ENCODE peak calls at places on chromosomes 5 and 9, in six cellular contexts. Y, X, S, I, D and E are unnamed samples. For H3K36me3, the result is how much of the 10 kb centered on the place peaks cover.

GRCh38 chr5:32329395-32329834 is 16.7 kb upstream of the MTMR12 start:
- DNase-seq in Y (peak), X (peak), S (no peak), I (peak), D (no peak), E (peak)

GRCh38 chr5:173823721-173824567 is 64.2 kb upstream of the CPEB4 start:
- DNase-seq in Y (peak), X (peak), S (no peak), I (no peak), D (no peak), E (no peak)

GRCh38 chr5:150107909-150108447 is 21.6 kb upstream of the CSF1R start:
- DNase-seq in Y (peak), X (peak), S (no peak), I (no peak), D (no peak), E (no peak)

GRCh38 chr9:97993000-97993399 is 9.9 kb downstream of the ANP32B start:
- DNase-seq in Y (no peak), X (no peak), S (no peak), I (no peak), D (no peak), E (no peak)

GRCh38 chr9:105114956-105115728 is 129.3 kb upstream of the SLC44A1 start:
- DNase-seq in Y (peak), X (peak), S (no peak), I (peak), D (peak), E (no peak)

GRCh38 chr5:72110401-72111013 is 3.2 kb downstream of the MAP1B start:
- DNase-seq in Y (no peak), X (no peak), S (no peak), I (no peak), D (no peak), E (no peak)

GRCh38 chr9:16145196-16145950 is 592.5 kb downstream of the CCDC171 start:
- DNase-seq in Y (no peak), X (peak), S (no peak), I (no peak), D (no peak), E (no peak)

GRCh38 chr5:114346171-114346570 is 15.7 kb upstream of the KCNN2 start:
- DNase-seq in Y (no peak), X (no peak), S (no peak), I (no peak), D (no peak), E (no peak)

GRCh38 chr5:133928690-133929393 is 39.6 kb downstream of the C5orf15 start:
- DNase-seq in Y (no peak), X (no peak), S (no peak), I (no peak), D (peak), E (no peak)

GRCh38 chr5:128706269-128706668 is 168.2 kb upstream of the FBN2 start:
- DNase-seq in Y (no peak), X (no peak), S (no peak), I (no peak), D (no peak), E (no peak)

GRCh38 chr9:21690561-21690960 is 111.9 kb upstream of the MTAP start:
- DNase-seq in Y (no peak), X (peak), S (no peak), I (no peak), D (no peak), E (no peak)

GRCh38 chr5:99379187-99379586 is 450.4 kb upstream of the CHD1 start:
- DNase-seq in Y (no peak), X (no peak), S (no peak), I (no peak), D (no peak), E (no peak)

GRCh38 chr5:8135742-8136141 is 266.8 kb downstream of the MTRR start:
- DNase-seq in Y (no peak), X (no peak), S (no peak), I (no peak), D (no peak), E (no peak)

GRCh38 chr5:8138884-8139283 is 269.9 kb downstream of the MTRR start:
- DNase-seq in Y (no peak), X (no peak), S (no peak), I (no peak), D (no peak), E (no peak)

GRCh38 chr5:8136271-8136670 is 267.3 kb downstream of the MTRR start:
- DNase-seq in Y (no peak), X (no peak), S (no peak), I (no peak), D (no peak), E (no peak)

DNA sequence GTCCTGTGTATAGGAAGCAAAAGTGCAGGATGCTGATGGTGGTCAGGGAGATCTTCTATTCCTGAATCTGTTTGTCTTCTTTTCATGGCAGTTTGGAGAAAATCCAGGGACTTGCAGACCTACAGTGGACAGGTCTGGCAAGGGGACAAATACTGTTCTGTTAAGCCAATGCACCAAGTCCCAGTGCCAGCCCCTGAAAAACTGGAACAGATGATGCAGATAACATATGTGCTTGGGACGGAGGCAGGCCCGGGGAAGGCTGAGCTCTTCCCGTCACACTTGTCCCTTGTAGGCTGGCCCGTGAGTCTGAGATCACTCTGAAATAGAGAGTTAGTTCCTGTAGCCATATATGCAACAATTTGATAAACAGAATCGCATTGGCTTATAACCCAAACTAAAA is 265.7 kb downstream of the MTRR start:
- DNase-seq in Y (no peak), X (no peak), S (no peak), I (no peak), D (no peak), E (no peak)
- H3K36me3 ChIP-seq in Y (under half), X (under half), S (under half), I (under half), D (under half), E (under half)

DNA sequence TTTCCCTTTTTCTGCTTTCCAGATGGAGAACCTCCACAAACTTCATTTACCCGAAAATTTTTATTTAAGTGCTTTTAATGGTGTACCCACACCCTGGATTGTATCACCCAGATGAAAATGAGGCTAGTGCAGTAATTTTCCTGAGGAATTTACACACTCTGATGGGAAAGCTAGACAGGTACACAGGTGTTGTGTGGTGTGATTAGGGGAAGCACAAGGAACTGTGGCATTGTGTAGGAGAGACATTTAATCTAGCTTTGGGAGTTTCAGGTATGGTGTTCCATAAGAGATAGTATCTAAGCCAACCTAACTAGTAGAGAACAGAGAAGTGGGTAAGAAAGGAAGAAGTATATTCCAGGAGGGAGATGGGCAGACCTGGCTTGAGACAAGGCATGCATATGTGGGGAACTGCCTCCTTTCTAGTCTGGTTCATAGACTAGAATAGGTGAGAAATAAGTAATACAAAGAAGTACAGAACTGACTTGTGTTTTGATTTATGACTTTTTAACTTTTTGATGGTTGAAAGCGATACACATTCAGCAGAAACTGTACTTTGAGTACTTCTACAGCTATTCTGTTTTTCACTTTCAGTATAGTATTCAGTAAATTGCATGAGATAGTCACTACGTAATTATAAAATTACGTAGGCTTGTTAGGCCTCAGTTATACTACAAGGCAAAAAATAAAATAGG is 22.9 kb upstream of the ROPN1L start:
- DNase-seq in Y (no peak), X (no peak), S (no peak), I (no peak), D (no peak), E (no peak)
- H3K36me3 ChIP-seq in Y (under half), X (under half), S (half or more), I (half or more), D (under half), E (under half)

DNA sequence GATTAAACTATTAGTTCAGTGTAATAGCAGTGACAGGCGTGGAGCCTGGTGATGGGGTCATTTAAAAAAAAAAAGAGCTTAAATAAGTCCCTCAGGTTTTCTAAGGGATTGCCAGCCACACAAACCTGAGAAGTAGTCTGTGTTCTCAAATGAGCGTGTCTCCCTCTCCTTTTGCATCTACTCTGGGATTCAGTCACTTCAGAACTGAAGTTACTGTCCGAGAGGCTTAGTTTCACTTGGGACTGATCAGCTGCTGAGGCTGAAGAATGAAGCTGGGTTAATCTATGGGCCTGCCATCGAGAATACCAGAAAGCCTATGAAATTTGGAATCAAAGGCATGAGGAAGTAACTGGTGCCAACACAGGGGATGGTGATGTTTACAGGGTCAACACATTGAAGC is 310.1 kb downstream of the ADAMTS6 start:
- DNase-seq in Y (no peak), X (no peak), S (no peak), I (no peak), D (no peak), E (no peak)
- H3K36me3 ChIP-seq in Y (under half), X (under half), S (under half), I (under half), D (under half), E (under half)

DNA sequence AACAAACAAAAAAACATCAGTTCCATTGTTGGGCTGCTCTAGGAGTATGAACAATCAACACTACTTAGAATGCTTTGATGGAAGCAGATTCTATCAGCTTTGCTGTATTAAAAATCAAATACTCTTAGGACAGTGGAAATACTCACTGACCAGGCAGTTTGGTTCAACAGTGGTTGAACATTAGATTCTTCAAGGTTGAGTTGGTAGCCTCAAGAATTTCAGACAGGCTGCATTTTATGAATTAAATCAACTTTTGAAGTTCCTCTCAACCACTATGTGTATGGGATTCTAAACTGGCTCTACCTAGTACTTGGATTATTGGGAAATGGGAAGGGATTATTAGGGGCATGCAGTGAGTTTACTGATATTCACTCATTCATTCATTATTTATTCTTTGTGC is 35.0 kb downstream of the ACTBL2 start:
- DNase-seq in Y (no peak), X (peak), S (no peak), I (no peak), D (no peak), E (no peak)
- H3K36me3 ChIP-seq in Y (under half), X (under half), S (under half), I (under half), D (under half), E (under half)

GRCh38 chr9:93456022-93456421 is 2.6 kb upstream of the FAM120AOS start:
- DNase-seq in Y (no peak), X (peak), S (no peak), I (no peak), D (no peak), E (no peak)

GRCh38 chr9:93453047-93453914 is at the start of gene FAM120AOS:
- DNase-seq in Y (peak), X (peak), S (peak), I (peak), D (peak), E (peak)

GRCh38 chr9:93450817-93451761 is at the start of gene FAM120A:
- DNase-seq in Y (peak), X (peak), S (peak), I (peak), D (peak), E (peak)

GRCh38 chr9:93451762-93452709 is 551 bp downstream of the FAM120A start:
- DNase-seq in Y (peak), X (peak), S (no peak), I (peak), D (peak), E (peak)

DNA sequence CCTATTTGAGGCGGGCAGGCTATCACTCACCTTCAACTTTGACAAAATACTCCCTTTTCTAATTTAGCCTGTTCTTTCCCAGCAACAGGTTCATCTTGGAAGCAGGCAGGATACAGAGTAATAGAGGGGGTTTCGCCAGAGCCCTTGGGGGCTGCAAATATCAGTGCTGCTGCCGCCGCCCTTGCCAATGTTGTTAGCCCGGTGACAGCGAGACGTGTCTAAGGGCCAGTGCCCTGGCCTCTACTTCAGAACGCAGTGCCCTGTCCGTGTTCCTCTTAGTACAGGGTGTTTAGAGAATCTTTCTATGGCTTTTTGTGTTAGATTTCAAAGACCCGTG is 703 bp downstream of the FAM120AOS start:
- DNase-seq in Y (peak), X (no peak), S (no peak), I (peak), D (peak), E (no peak)
- H3K36me3 ChIP-seq in Y (under half), X (under half), S (under half), I (under half), D (under half), E (under half)

DNA sequence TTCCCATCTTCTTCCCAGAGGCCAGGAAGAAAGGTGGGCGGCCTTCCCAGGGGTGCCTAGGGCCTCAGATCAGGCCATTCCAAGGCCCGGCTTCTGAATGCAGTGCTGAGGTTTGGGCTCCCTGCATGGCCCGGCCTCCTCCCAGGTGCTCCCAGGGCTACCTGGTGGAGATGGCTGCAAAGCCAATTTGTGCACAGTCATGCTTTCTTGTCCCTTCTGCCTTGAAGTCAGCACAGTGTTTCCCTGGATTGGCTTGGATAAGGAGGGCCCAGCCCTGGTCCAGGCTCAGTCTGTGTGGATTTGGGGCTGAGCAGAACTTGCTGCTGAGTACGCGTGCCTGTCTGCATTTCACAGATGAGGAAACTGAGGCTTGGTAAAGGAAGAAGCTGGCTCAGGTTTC is 72.5 kb downstream of the RXRA start:
- DNase-seq in Y (no peak), X (no peak), S (no peak), I (no peak), D (no peak), E (no peak)
- H3K36me3 ChIP-seq in Y (under half), X (under half), S (under half), I (under half), D (under half), E (under half)